ENCODE peak calls at places on chromosome 16, in seven cellular contexts. One of them, this sample, is unnamed. For H3K27me3, the result is how much of the 10 kb centered on the place peaks cover.

GRCh38 chr16:7861891-7862585 is 529.4 kb downstream of the RBFOX1 start:
- DNase-seq in AG04450: no peak
- DNase-seq in heart left ventricle: no peak
- DNase-seq in GM23338: no peak
- DNase-seq in SJSA1: no peak
- DNase-seq in Peyer's patch: no peak
- DNase-seq in PC-9: no peak
- DNase-seq in this sample: no peak

GRCh38 chr16:12340151-12340733 is 363.7 kb downstream of the SNX29 start:
- DNase-seq in Peyer's patch: peak
- DNase-seq in heart left ventricle: no peak
- DNase-seq in AG04450: no peak
- DNase-seq in GM23338: peak
- DNase-seq in SJSA1: no peak
- DNase-seq in PC-9: no peak
- DNase-seq in this sample: peak

GRCh38 chr16:81516478-81517149 is 72.0 kb downstream of the CMIP start:
- DNase-seq in AG04450: no peak
- DNase-seq in PC-9: no peak
- DNase-seq in Peyer's patch: no peak
- DNase-seq in heart left ventricle: no peak
- DNase-seq in GM23338: no peak
- DNase-seq in SJSA1: no peak
- DNase-seq in this sample: no peak

GRCh38 chr16:79358188-79358587 is 242.3 kb downstream of the MAF start:
- DNase-seq in Peyer's patch: no peak
- DNase-seq in SJSA1: no peak
- DNase-seq in PC-9: no peak
- DNase-seq in AG04450: no peak
- DNase-seq in GM23338: no peak
- DNase-seq in heart left ventricle: peak
- DNase-seq in this sample: no peak

GRCh38 chr16:49340466-49340865 is 33.1 kb upstream of the C16orf78 start:
- DNase-seq in GM23338: no peak
- DNase-seq in PC-9: no peak
- DNase-seq in AG04450: no peak
- DNase-seq in SJSA1: peak
- DNase-seq in Peyer's patch: no peak
- DNase-seq in heart left ventricle: no peak
- DNase-seq in this sample: no peak

GRCh38 chr16:22397931-22398330 is 23.5 kb upstream of the CDR2 start:
- DNase-seq in GM23338: no peak
- DNase-seq in SJSA1: no peak
- DNase-seq in AG04450: no peak
- DNase-seq in PC-9: no peak
- DNase-seq in Peyer's patch: no peak
- DNase-seq in heart left ventricle: no peak
- DNase-seq in this sample: no peak

GRCh38 chr16:30184430-30185140 is 1.2 kb downstream of the CORO1A start:
- DNase-seq in Peyer's patch: peak
- DNase-seq in heart left ventricle: peak
- DNase-seq in SJSA1: no peak
- DNase-seq in AG04450: no peak
- DNase-seq in GM23338: peak
- DNase-seq in PC-9: no peak
- DNase-seq in this sample: no peak

GRCh38 chr16:70715113-70715711 is 29.4 kb upstream of the MTSS2 start:
- DNase-seq in Peyer's patch: no peak
- DNase-seq in SJSA1: peak
- DNase-seq in PC-9: peak
- DNase-seq in heart left ventricle: peak
- DNase-seq in AG04450: peak
- DNase-seq in GM23338: no peak
- DNase-seq in this sample: peak

GRCh38 chr16:67406111-67406593 is 10.1 kb downstream of the ZDHHC1 start:
- DNase-seq in PC-9: no peak
- DNase-seq in GM23338: no peak
- DNase-seq in AG04450: no peak
- DNase-seq in heart left ventricle: peak
- DNase-seq in Peyer's patch: no peak
- DNase-seq in SJSA1: no peak
- DNase-seq in this sample: no peak

GRCh38 chr16:25747160-25747758 is 55.5 kb downstream of the HS3ST4 start:
- DNase-seq in Peyer's patch: no peak
- DNase-seq in SJSA1: no peak
- DNase-seq in PC-9: no peak
- DNase-seq in GM23338: peak
- DNase-seq in AG04450: no peak
- DNase-seq in heart left ventricle: no peak
- DNase-seq in this sample: no peak

GRCh38 chr16:89863741-89864391 is 9.5 kb upstream of the TCF25 start:
- DNase-seq in GM23338: no peak
- DNase-seq in AG04450: no peak
- DNase-seq in PC-9: no peak
- DNase-seq in Peyer's patch: peak
- DNase-seq in SJSA1: no peak
- DNase-seq in heart left ventricle: peak
- DNase-seq in this sample: no peak

GRCh38 chr16:65071371-65072311 is 50.2 kb downstream of the CDH11 start:
- DNase-seq in GM23338: no peak
- DNase-seq in heart left ventricle: peak
- DNase-seq in PC-9: no peak
- DNase-seq in Peyer's patch: peak
- DNase-seq in AG04450: no peak
- DNase-seq in SJSA1: peak
- DNase-seq in this sample: no peak

GRCh38 chr16:84341533-84342295 is 26.6 kb upstream of the ATP2C2 start:
- DNase-seq in GM23338: no peak
- DNase-seq in AG04450: no peak
- DNase-seq in heart left ventricle: no peak
- DNase-seq in Peyer's patch: peak
- DNase-seq in PC-9: no peak
- DNase-seq in SJSA1: no peak
- DNase-seq in this sample: no peak

GRCh38 chr16:55982597-55982996 is 107.4 kb upstream of the CES5A start:
- DNase-seq in GM23338: no peak
- DNase-seq in heart left ventricle: no peak
- DNase-seq in SJSA1: no peak
- DNase-seq in AG04450: no peak
- DNase-seq in Peyer's patch: no peak
- DNase-seq in PC-9: no peak
- DNase-seq in this sample: no peak

GRCh38 chr16:84446596-84447392 is 57.7 kb downstream of the MEAK7 start:
- DNase-seq in heart left ventricle: no peak
- DNase-seq in GM23338: no peak
- DNase-seq in Peyer's patch: no peak
- DNase-seq in PC-9: no peak
- DNase-seq in AG04450: no peak
- DNase-seq in SJSA1: no peak
- DNase-seq in this sample: no peak

GRCh38 chr16:66382966-66383299 is 16.4 kb downstream of the CDH5 start:
- DNase-seq in GM23338: peak
- DNase-seq in AG04450: peak
- DNase-seq in PC-9: peak
- DNase-seq in SJSA1: no peak
- DNase-seq in heart left ventricle: no peak
- DNase-seq in Peyer's patch: no peak
- DNase-seq in this sample: no peak

GRCh38 chr16:47965439-47965838 is 190.4 kb downstream of the ABCC12 start:
- DNase-seq in PC-9: no peak
- DNase-seq in SJSA1: no peak
- DNase-seq in heart left ventricle: no peak
- DNase-seq in Peyer's patch: no peak
- DNase-seq in AG04450: no peak
- DNase-seq in GM23338: peak
- DNase-seq in this sample: no peak

GRCh38 chr16:12750554-12750918 is 53.2 kb downstream of the CPPED1 start:
- DNase-seq in Peyer's patch: no peak
- DNase-seq in AG04450: no peak
- DNase-seq in GM23338: no peak
- DNase-seq in SJSA1: no peak
- DNase-seq in heart left ventricle: no peak
- DNase-seq in PC-9: no peak
- DNase-seq in this sample: no peak

GRCh38 chr16:15434079-15434424 is 336 bp upstream of the BMERB1 start:
- DNase-seq in GM23338: no peak
- DNase-seq in heart left ventricle: no peak
- DNase-seq in Peyer's patch: no peak
- DNase-seq in AG04450: no peak
- DNase-seq in SJSA1: no peak
- DNase-seq in PC-9: no peak
- DNase-seq in this sample: no peak

GRCh38 chr16:72236866-72237265 is 64.9 kb upstream of the PMFBP1 start:
- DNase-seq in SJSA1: no peak
- DNase-seq in PC-9: no peak
- DNase-seq in heart left ventricle: no peak
- DNase-seq in AG04450: no peak
- DNase-seq in Peyer's patch: no peak
- DNase-seq in GM23338: no peak
- DNase-seq in this sample: no peak

GRCh38 chr16:48366165-48367093 is 18.8 kb downstream of the SIAH1 start:
- DNase-seq in SJSA1: peak
- DNase-seq in heart left ventricle: no peak
- DNase-seq in GM23338: peak
- DNase-seq in Peyer's patch: peak
- DNase-seq in PC-9: peak
- DNase-seq in AG04450: peak
- DNase-seq in this sample: peak

GRCh38 chr16:67241008-67241900 is 6.0 kb downstream of the FHOD1 start:
- DNase-seq in heart left ventricle: peak
- DNase-seq in GM23338: peak
- DNase-seq in Peyer's patch: peak
- DNase-seq in SJSA1: peak
- DNase-seq in AG04450: peak
- DNase-seq in PC-9: peak
- DNase-seq in this sample: peak

GRCh38 chr16:49639739-49640388 is 216.0 kb downstream of the ZNF423 start:
- DNase-seq in heart left ventricle: peak
- DNase-seq in GM23338: peak
- DNase-seq in SJSA1: peak
- DNase-seq in Peyer's patch: no peak
- DNase-seq in AG04450: peak
- DNase-seq in PC-9: no peak
- DNase-seq in this sample: no peak

GRCh38 chr16:65414284-65414984 is 292.6 kb upstream of the CDH11 start:
- DNase-seq in AG04450: peak
- DNase-seq in SJSA1: peak
- DNase-seq in PC-9: peak
- DNase-seq in Peyer's patch: no peak
- DNase-seq in heart left ventricle: no peak
- DNase-seq in GM23338: no peak
- DNase-seq in this sample: no peak

GRCh38 chr16:87550510-87550961 is 51.8 kb upstream of the JPH3 start:
- DNase-seq in GM23338: peak
- DNase-seq in SJSA1: no peak
- DNase-seq in heart left ventricle: peak
- DNase-seq in AG04450: no peak
- DNase-seq in Peyer's patch: peak
- DNase-seq in PC-9: no peak
- DNase-seq in this sample: peak

GRCh38 chr16:10622036-10622921 is 41.9 kb upstream of the EMP2 start:
- DNase-seq in AG04450: no peak
- DNase-seq in GM23338: peak
- DNase-seq in PC-9: no peak
- DNase-seq in SJSA1: no peak
- DNase-seq in Peyer's patch: no peak
- DNase-seq in heart left ventricle: peak
- DNase-seq in this sample: no peak

GRCh38 chr16:65842067-65842466 is 524.4 kb upstream of the CDH5 start:
- DNase-seq in heart left ventricle: no peak
- DNase-seq in AG04450: no peak
- DNase-seq in PC-9: no peak
- DNase-seq in Peyer's patch: no peak
- DNase-seq in SJSA1: no peak
- DNase-seq in GM23338: no peak
- DNase-seq in this sample: no peak

GRCh38 chr16:11056090-11056988 is 112.0 kb downstream of the CLEC16A start:
- DNase-seq in SJSA1: no peak
- DNase-seq in AG04450: no peak
- DNase-seq in heart left ventricle: no peak
- DNase-seq in GM23338: no peak
- DNase-seq in PC-9: no peak
- DNase-seq in Peyer's patch: peak
- DNase-seq in this sample: no peak

GRCh38 chr16:58280846-58281301 is 14.0 kb downstream of the PRSS54 start:
- DNase-seq in Peyer's patch: no peak
- DNase-seq in heart left ventricle: no peak
- DNase-seq in GM23338: peak
- DNase-seq in SJSA1: no peak
- DNase-seq in PC-9: peak
- DNase-seq in AG04450: no peak
- DNase-seq in this sample: no peak

GRCh38 chr16:983044-984030 is 1.8 kb downstream of the SOX8 start:
- DNase-seq in AG04450: no peak
- DNase-seq in heart left ventricle: no peak
- DNase-seq in GM23338: peak
- DNase-seq in PC-9: no peak
- DNase-seq in SJSA1: no peak
- DNase-seq in Peyer's patch: no peak
- DNase-seq in this sample: no peak
- H3K27me3 ChIP-seq in AG04450: half or more
- H3K27me3 ChIP-seq in heart left ventricle: under half
- H3K27me3 ChIP-seq in GM23338: under half
- H3K27me3 ChIP-seq in PC-9: half or more
- H3K27me3 ChIP-seq in SJSA1: half or more
- H3K27me3 ChIP-seq in Peyer's patch: under half
- H3K27me3 ChIP-seq in this sample: under half

GRCh38 chr16:3180445-3180878 is 7.5 kb upstream of the OR1F1 start:
- DNase-seq in PC-9: no peak
- DNase-seq in Peyer's patch: no peak
- DNase-seq in AG04450: no peak
- DNase-seq in GM23338: peak
- DNase-seq in heart left ventricle: no peak
- DNase-seq in SJSA1: no peak
- DNase-seq in this sample: no peak
- H3K27me3 ChIP-seq in PC-9: under half
- H3K27me3 ChIP-seq in Peyer's patch: under half
- H3K27me3 ChIP-seq in AG04450: under half
- H3K27me3 ChIP-seq in GM23338: under half
- H3K27me3 ChIP-seq in heart left ventricle: under half
- H3K27me3 ChIP-seq in SJSA1: under half
- H3K27me3 ChIP-seq in this sample: under half

GRCh38 chr16:85835227-85835751 is 35.8 kb downstream of the COX4I1 start:
- DNase-seq in PC-9: no peak
- DNase-seq in Peyer's patch: no peak
- DNase-seq in SJSA1: no peak
- DNase-seq in AG04450: no peak
- DNase-seq in GM23338: no peak
- DNase-seq in heart left ventricle: no peak
- DNase-seq in this sample: no peak
- H3K27me3 ChIP-seq in PC-9: half or more
- H3K27me3 ChIP-seq in Peyer's patch: under half
- H3K27me3 ChIP-seq in SJSA1: under half
- H3K27me3 ChIP-seq in AG04450: under half
- H3K27me3 ChIP-seq in GM23338: under half
- H3K27me3 ChIP-seq in heart left ventricle: under half
- H3K27me3 ChIP-seq in this sample: under half

DNA sequence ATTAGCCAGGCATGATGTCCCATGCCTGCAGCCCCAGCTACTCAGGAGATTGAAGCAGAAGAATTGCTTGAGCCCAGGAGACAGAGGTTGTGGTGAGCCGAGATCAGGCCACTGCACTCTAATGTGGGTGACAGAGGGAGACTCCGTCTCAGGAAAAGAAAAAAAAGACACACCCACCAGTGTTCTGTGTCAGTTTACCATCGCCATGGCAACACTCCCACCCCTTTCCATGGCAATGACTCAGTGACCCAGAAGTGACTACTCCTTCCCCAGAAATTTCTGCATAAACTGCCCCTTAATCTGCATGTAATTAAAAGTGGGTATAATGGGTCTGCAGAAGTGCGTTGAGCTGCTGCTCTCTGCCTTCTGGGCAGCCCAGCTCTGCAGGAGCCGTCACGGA is 4.0 kb upstream of the ZC3H18 start:
- DNase-seq in Peyer's patch: no peak
- DNase-seq in GM23338: peak
- DNase-seq in PC-9: no peak
- DNase-seq in heart left ventricle: peak
- DNase-seq in AG04450: peak
- DNase-seq in SJSA1: no peak
- DNase-seq in this sample: no peak
- H3K27me3 ChIP-seq in Peyer's patch: under half
- H3K27me3 ChIP-seq in GM23338: under half
- H3K27me3 ChIP-seq in PC-9: under half
- H3K27me3 ChIP-seq in heart left ventricle: under half
- H3K27me3 ChIP-seq in AG04450: under half
- H3K27me3 ChIP-seq in SJSA1: under half
- H3K27me3 ChIP-seq in this sample: under half